ENCODE peak calls at places on chromosomes 2 and 18, in four cellular contexts. One of them, this sample, is unnamed.

GRCh38 chr2:53028746-53029423 is 738.7 kb upstream of the CHAC2 start:
- DNase-seq in pancreas: no peak
- DNase-seq in adrenal gland: no peak
- DNase-seq in dorsolateral prefrontal cortex: no peak
- DNase-seq in this sample: no peak

GRCh38 chr2:240236217-240237111 is 96.0 kb upstream of the OTOS start:
- DNase-seq in dorsolateral prefrontal cortex: no peak
- DNase-seq in pancreas: peak
- DNase-seq in adrenal gland: peak
- DNase-seq in this sample: peak

GRCh38 chr2:219286436-219287115 is 7.4 kb downstream of the DNAJB2 start:
- DNase-seq in adrenal gland: peak
- DNase-seq in dorsolateral prefrontal cortex: no peak
- DNase-seq in pancreas: no peak
- DNase-seq in this sample: no peak

GRCh38 chr2:43481927-43482542 is 113.8 kb downstream of the THADA start:
- DNase-seq in pancreas: no peak
- DNase-seq in adrenal gland: no peak
- DNase-seq in dorsolateral prefrontal cortex: no peak
- DNase-seq in this sample: no peak

GRCh38 chr2:3435440-3435839 is 55.9 kb downstream of the TRAPPC12 start:
- DNase-seq in adrenal gland: no peak
- DNase-seq in pancreas: no peak
- DNase-seq in dorsolateral prefrontal cortex: no peak
- DNase-seq in this sample: no peak

GRCh38 chr2:234425923-234426603 is 70.8 kb downstream of the ARL4C start:
- DNase-seq in dorsolateral prefrontal cortex: no peak
- DNase-seq in adrenal gland: no peak
- DNase-seq in pancreas: no peak
- DNase-seq in this sample: no peak

GRCh38 chr2:42084231-42084671 is 36.4 kb downstream of the PKDCC start:
- DNase-seq in dorsolateral prefrontal cortex: no peak
- DNase-seq in pancreas: no peak
- DNase-seq in adrenal gland: peak
- DNase-seq in this sample: no peak

GRCh38 chr2:105102001-105102400 is 64.1 kb downstream of the MRPS9 start:
- DNase-seq in pancreas: no peak
- DNase-seq in dorsolateral prefrontal cortex: no peak
- DNase-seq in adrenal gland: no peak
- DNase-seq in this sample: no peak

GRCh38 chr2:48414980-48415764 is 114.8 kb upstream of the STON1 start:
- DNase-seq in adrenal gland: no peak
- DNase-seq in dorsolateral prefrontal cortex: peak
- DNase-seq in pancreas: no peak
- DNase-seq in this sample: peak

GRCh38 chr18:13584826-13585225 is 141.5 kb downstream of the FAM210A start:
- DNase-seq in adrenal gland: no peak
- DNase-seq in pancreas: no peak
- DNase-seq in dorsolateral prefrontal cortex: no peak
- DNase-seq in this sample: peak

GRCh38 chr2:12923907-12924610 is 207.3 kb downstream of the TRIB2 start:
- DNase-seq in adrenal gland: no peak
- DNase-seq in dorsolateral prefrontal cortex: no peak
- DNase-seq in pancreas: no peak
- DNase-seq in this sample: no peak

GRCh38 chr2:232203166-232203891 is 175.2 kb upstream of the ALPP start:
- DNase-seq in adrenal gland: no peak
- DNase-seq in pancreas: no peak
- DNase-seq in dorsolateral prefrontal cortex: no peak
- DNase-seq in this sample: peak

GRCh38 chr2:47725808-47726207 is 57.1 kb upstream of the MSH6 start:
- DNase-seq in dorsolateral prefrontal cortex: no peak
- DNase-seq in pancreas: no peak
- DNase-seq in adrenal gland: peak
- DNase-seq in this sample: no peak

GRCh38 chr2:187390891-187391290 is 57.2 kb downstream of the CALCRL start:
- DNase-seq in pancreas: no peak
- DNase-seq in adrenal gland: no peak
- DNase-seq in dorsolateral prefrontal cortex: no peak
- DNase-seq in this sample: no peak

GRCh38 chr2:158602027-158602426 is 145.3 kb downstream of the PKP4 start:
- DNase-seq in dorsolateral prefrontal cortex: no peak
- DNase-seq in adrenal gland: no peak
- DNase-seq in pancreas: no peak
- DNase-seq in this sample: no peak

GRCh38 chr18:59835656-59836379 is 64.0 kb upstream of the PMAIP1 start:
- DNase-seq in dorsolateral prefrontal cortex: no peak
- DNase-seq in adrenal gland: no peak
- DNase-seq in pancreas: no peak
- DNase-seq in this sample: no peak

GRCh38 chr2:138121769-138122661 is 157.7 kb downstream of the HNMT start:
- DNase-seq in pancreas: no peak
- DNase-seq in adrenal gland: no peak
- DNase-seq in dorsolateral prefrontal cortex: no peak
- DNase-seq in this sample: no peak

GRCh38 chr18:54162431-54162830 is 62.0 kb downstream of the MBD2 start:
- DNase-seq in adrenal gland: no peak
- DNase-seq in pancreas: no peak
- DNase-seq in dorsolateral prefrontal cortex: no peak
- DNase-seq in this sample: no peak

GRCh38 chr2:204871246-204871953 is 326.1 kb downstream of the PARD3B start:
- DNase-seq in adrenal gland: no peak
- DNase-seq in dorsolateral prefrontal cortex: no peak
- DNase-seq in pancreas: no peak
- DNase-seq in this sample: no peak

GRCh38 chr2:7671312-7671711 is 754.1 kb downstream of the RNF144A start:
- DNase-seq in pancreas: no peak
- DNase-seq in adrenal gland: peak
- DNase-seq in dorsolateral prefrontal cortex: peak
- DNase-seq in this sample: peak

GRCh38 chr18:28606686-28607085 is 429.8 kb upstream of the CDH2 start:
- DNase-seq in pancreas: no peak
- DNase-seq in adrenal gland: no peak
- DNase-seq in dorsolateral prefrontal cortex: no peak
- DNase-seq in this sample: no peak

GRCh38 chr2:191401287-191401686 is 156.1 kb downstream of the MYO1B start:
- DNase-seq in pancreas: no peak
- DNase-seq in adrenal gland: no peak
- DNase-seq in dorsolateral prefrontal cortex: no peak
- DNase-seq in this sample: no peak

GRCh38 chr2:48767330-48767729 is 11.8 kb upstream of the LHCGR start:
- DNase-seq in pancreas: no peak
- DNase-seq in dorsolateral prefrontal cortex: no peak
- DNase-seq in adrenal gland: no peak
- DNase-seq in this sample: no peak

GRCh38 chr2:69997296-69998184 is 36.1 kb upstream of the ASPRV1 start:
- DNase-seq in pancreas: no peak
- DNase-seq in adrenal gland: peak
- DNase-seq in dorsolateral prefrontal cortex: no peak
- DNase-seq in this sample: no peak

DNA sequence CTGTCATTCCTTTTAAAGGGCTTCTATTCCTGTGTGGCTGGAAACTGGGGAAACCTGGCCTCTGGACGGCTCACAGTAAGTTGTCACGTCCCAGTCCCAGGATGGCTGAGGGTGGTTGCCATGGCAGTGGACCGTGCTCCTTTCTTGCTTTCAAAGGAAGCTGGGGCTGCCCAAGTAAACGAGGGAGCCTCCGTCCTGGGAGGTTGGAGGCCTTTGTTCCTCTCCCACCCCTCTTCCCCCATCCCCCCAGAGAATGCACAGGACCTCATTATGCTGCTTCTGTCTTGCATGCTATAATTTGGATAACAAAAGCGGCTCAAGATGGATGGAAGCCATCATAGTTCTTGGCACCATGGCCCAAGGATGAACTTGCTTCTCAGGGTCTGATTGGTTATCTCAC is 325.5 kb upstream of the HS6ST1 start:
- DNase-seq in pancreas: no peak
- DNase-seq in adrenal gland: no peak
- DNase-seq in dorsolateral prefrontal cortex: peak
- DNase-seq in this sample: no peak
- H3K4me3 ChIP-seq in pancreas: no peak
- H3K4me3 ChIP-seq in adrenal gland: no peak
- H3K4me3 ChIP-seq in dorsolateral prefrontal cortex: no peak
- H3K4me3 ChIP-seq in this sample: no peak

GRCh38 chr2:120349125-120349921 is 3.4 kb downstream of the INHBB start:
- DNase-seq in adrenal gland: no peak
- DNase-seq in dorsolateral prefrontal cortex: no peak
- DNase-seq in pancreas: no peak
- DNase-seq in this sample: no peak
- H3K4me3 ChIP-seq in adrenal gland: no peak
- H3K4me3 ChIP-seq in dorsolateral prefrontal cortex: no peak
- H3K4me3 ChIP-seq in pancreas: no peak
- H3K4me3 ChIP-seq in this sample: no peak

DNA sequence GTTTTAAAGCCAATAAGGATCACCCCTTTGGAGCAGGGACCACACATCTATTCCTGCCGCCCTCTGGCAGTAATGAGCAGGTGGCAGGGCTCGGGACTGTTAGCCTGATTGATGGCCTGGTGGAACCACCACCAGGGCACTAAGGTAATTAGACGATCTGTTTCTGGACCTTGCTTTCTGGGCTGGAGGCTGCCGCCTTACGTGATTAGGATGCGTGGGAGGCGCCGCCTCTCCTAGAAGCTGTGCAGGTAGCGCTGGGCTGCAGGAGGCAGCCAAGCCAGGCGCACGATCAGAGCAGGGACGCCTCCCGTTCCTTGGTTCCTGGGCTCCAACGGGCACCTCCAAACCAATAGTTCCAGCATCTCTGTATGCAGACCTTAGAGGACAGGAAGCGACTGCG is 242.6 kb upstream of the RAB12 start:
- DNase-seq in pancreas: no peak
- DNase-seq in dorsolateral prefrontal cortex: peak
- DNase-seq in adrenal gland: no peak
- DNase-seq in this sample: peak
- H3K4me3 ChIP-seq in pancreas: peak
- H3K4me3 ChIP-seq in dorsolateral prefrontal cortex: no peak
- H3K4me3 ChIP-seq in adrenal gland: no peak
- H3K4me3 ChIP-seq in this sample: peak

DNA sequence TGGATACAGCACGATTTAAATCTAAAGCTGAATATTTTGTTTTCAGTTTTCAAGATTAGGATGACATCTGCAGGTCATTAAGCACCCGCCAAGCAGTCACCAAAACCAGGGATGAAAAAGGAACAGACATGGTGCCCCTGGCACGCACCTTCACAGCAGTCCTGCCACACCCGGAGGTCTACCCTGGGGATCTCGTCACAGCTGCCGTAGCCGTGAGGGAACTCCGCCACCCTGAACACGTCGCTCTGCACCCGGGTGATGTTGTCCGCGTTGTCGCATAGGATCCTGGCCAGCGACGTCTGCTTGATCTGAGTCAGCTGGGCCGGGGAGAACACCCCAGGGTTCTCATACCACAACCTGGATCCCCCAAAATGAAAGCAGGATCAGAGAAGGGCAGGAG is 101.1 kb downstream of the PXDN start:
- DNase-seq in pancreas: no peak
- DNase-seq in dorsolateral prefrontal cortex: no peak
- DNase-seq in adrenal gland: no peak
- DNase-seq in this sample: no peak
- H3K4me3 ChIP-seq in pancreas: no peak
- H3K4me3 ChIP-seq in dorsolateral prefrontal cortex: no peak
- H3K4me3 ChIP-seq in adrenal gland: no peak
- H3K4me3 ChIP-seq in this sample: no peak

GRCh38 chr2:64646007-64646880 is 7.5 kb downstream of the SERTAD2 start:
- DNase-seq in dorsolateral prefrontal cortex: peak
- DNase-seq in adrenal gland: peak
- DNase-seq in pancreas: peak
- DNase-seq in this sample: peak
- H3K4me3 ChIP-seq in dorsolateral prefrontal cortex: no peak
- H3K4me3 ChIP-seq in adrenal gland: no peak
- H3K4me3 ChIP-seq in pancreas: no peak
- H3K4me3 ChIP-seq in this sample: no peak

GRCh38 chr2:163658556-163658955 is 77.3 kb downstream of the FIGN start:
- DNase-seq in pancreas: no peak
- DNase-seq in adrenal gland: no peak
- DNase-seq in dorsolateral prefrontal cortex: no peak
- DNase-seq in this sample: no peak
- H3K4me3 ChIP-seq in pancreas: no peak
- H3K4me3 ChIP-seq in adrenal gland: no peak
- H3K4me3 ChIP-seq in dorsolateral prefrontal cortex: no peak
- H3K4me3 ChIP-seq in this sample: no peak

GRCh38 chr2:127087780-127088495 is 19.0 kb downstream of the BIN1 start:
- DNase-seq in pancreas: no peak
- DNase-seq in dorsolateral prefrontal cortex: no peak
- DNase-seq in adrenal gland: no peak
- DNase-seq in this sample: no peak

GRCh38 chr2:127091148-127091547 is 15.8 kb downstream of the BIN1 start:
- DNase-seq in dorsolateral prefrontal cortex: no peak
- DNase-seq in adrenal gland: no peak
- DNase-seq in pancreas: no peak
- DNase-seq in this sample: no peak

GRCh38 chr2:127090281-127091128 is 16.4 kb downstream of the BIN1 start:
- DNase-seq in adrenal gland: no peak
- DNase-seq in pancreas: no peak
- DNase-seq in dorsolateral prefrontal cortex: no peak
- DNase-seq in this sample: no peak

GRCh38 chr2:127088706-127089105 is 18.2 kb downstream of the BIN1 start:
- DNase-seq in dorsolateral prefrontal cortex: no peak
- DNase-seq in pancreas: no peak
- DNase-seq in adrenal gland: no peak
- DNase-seq in this sample: no peak

GRCh38 chr2:127089466-127090235 is 17.3 kb downstream of the BIN1 start:
- DNase-seq in adrenal gland: no peak
- DNase-seq in pancreas: no peak
- DNase-seq in dorsolateral prefrontal cortex: no peak
- DNase-seq in this sample: no peak
- H3K4me3 ChIP-seq in adrenal gland: no peak
- H3K4me3 ChIP-seq in pancreas: no peak
- H3K4me3 ChIP-seq in dorsolateral prefrontal cortex: no peak
- H3K4me3 ChIP-seq in this sample: no peak

GRCh38 chr2:9610781-9611548 is 19.8 kb downstream of the YWHAQ start:
- DNase-seq in dorsolateral prefrontal cortex: no peak
- DNase-seq in adrenal gland: no peak
- DNase-seq in pancreas: no peak
- DNase-seq in this sample: no peak

GRCh38 chr2:9613291-9613690 is 17.5 kb downstream of the YWHAQ start:
- DNase-seq in adrenal gland: no peak
- DNase-seq in dorsolateral prefrontal cortex: no peak
- DNase-seq in pancreas: no peak
- DNase-seq in this sample: no peak

GRCh38 chr2:9617749-9618148 is 13.0 kb downstream of the YWHAQ start:
- DNase-seq in adrenal gland: no peak
- DNase-seq in dorsolateral prefrontal cortex: no peak
- DNase-seq in pancreas: no peak
- DNase-seq in this sample: no peak

GRCh38 chr2:9617296-9617695 is 13.5 kb downstream of the YWHAQ start:
- DNase-seq in dorsolateral prefrontal cortex: no peak
- DNase-seq in pancreas: no peak
- DNase-seq in adrenal gland: no peak
- DNase-seq in this sample: no peak

DNA sequence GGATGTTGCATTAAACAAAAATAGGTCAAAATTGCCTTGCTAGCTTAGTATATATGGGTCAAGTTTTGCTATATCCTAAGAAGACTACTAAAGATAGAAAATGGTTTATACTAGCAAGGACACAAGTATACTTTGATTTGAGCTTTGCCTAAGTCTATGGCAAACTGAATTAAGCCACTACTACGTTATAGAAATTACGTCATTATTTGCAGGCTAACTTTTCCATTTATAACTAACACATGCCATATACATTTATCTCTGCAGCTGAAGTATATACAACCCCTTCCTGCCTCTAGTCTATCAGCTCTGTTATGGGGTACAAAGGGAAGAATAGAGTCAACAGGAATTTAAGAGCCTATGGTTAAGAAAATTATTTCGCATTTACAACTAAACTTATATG is 16.2 kb downstream of the YWHAQ start:
- DNase-seq in pancreas: no peak
- DNase-seq in dorsolateral prefrontal cortex: no peak
- DNase-seq in adrenal gland: no peak
- DNase-seq in this sample: no peak
- H3K4me3 ChIP-seq in pancreas: no peak
- H3K4me3 ChIP-seq in dorsolateral prefrontal cortex: no peak
- H3K4me3 ChIP-seq in adrenal gland: no peak
- H3K4me3 ChIP-seq in this sample: no peak